ENCODE peak calls at places on chromosomes 11 and 22, in six cellular contexts. One of them, this sample, is unnamed.

GRCh38 chr22:30826670-30827355 is 132.1 kb downstream of the OSBP2 start:
- DNase-seq in OCI-LY7: no peak
- DNase-seq in psoas muscle: no peak
- DNase-seq in gastrocnemius medialis: no peak
- DNase-seq in stomach: peak; percentile 20
- DNase-seq in kidney epithelial cell: no peak
- DNase-seq in this sample: no peak

GRCh38 chr11:77619576-77620198 is 17.9 kb downstream of the CLNS1A start:
- DNase-seq in stomach: no peak
- DNase-seq in psoas muscle: no peak
- DNase-seq in kidney epithelial cell: peak; percentile 19
- DNase-seq in OCI-LY7: peak; percentile 67
- DNase-seq in gastrocnemius medialis: no peak
- DNase-seq in this sample: peak; percentile 66

GRCh38 chr22:39389420-39389819 is 10.2 kb upstream of the TAB1 start:
- DNase-seq in kidney epithelial cell: no peak
- DNase-seq in OCI-LY7: no peak
- DNase-seq in gastrocnemius medialis: no peak
- DNase-seq in stomach: no peak
- DNase-seq in psoas muscle: no peak
- DNase-seq in this sample: no peak

GRCh38 chr11:17931595-17931994 is 81.3 kb downstream of the SERGEF start:
- DNase-seq in stomach: no peak
- DNase-seq in gastrocnemius medialis: no peak
- DNase-seq in kidney epithelial cell: no peak
- DNase-seq in OCI-LY7: no peak
- DNase-seq in psoas muscle: no peak
- DNase-seq in this sample: no peak

GRCh38 chr11:12235945-12236743 is 125.8 kb downstream of the MICAL2 start:
- DNase-seq in psoas muscle: no peak
- DNase-seq in OCI-LY7: peak; percentile 41
- DNase-seq in gastrocnemius medialis: no peak
- DNase-seq in stomach: peak; percentile 44
- DNase-seq in kidney epithelial cell: peak; percentile 81
- DNase-seq in this sample: peak; percentile 78

GRCh38 chr22:27159716-27160295 is 502.4 kb downstream of the MIAT start:
- DNase-seq in psoas muscle: no peak
- DNase-seq in stomach: no peak
- DNase-seq in kidney epithelial cell: no peak
- DNase-seq in OCI-LY7: no peak
- DNase-seq in gastrocnemius medialis: no peak
- DNase-seq in this sample: no peak

GRCh38 chr11:48081151-48082010 is 101.0 kb downstream of the PTPRJ start:
- DNase-seq in gastrocnemius medialis: peak; percentile 86
- DNase-seq in kidney epithelial cell: peak; percentile 77
- DNase-seq in psoas muscle: peak; percentile 86
- DNase-seq in OCI-LY7: peak; percentile 75
- DNase-seq in stomach: no peak
- DNase-seq in this sample: peak; percentile 69

GRCh38 chr11:77199346-77199745 is 71.3 kb downstream of the MYO7A start:
- DNase-seq in stomach: peak; percentile 17
- DNase-seq in gastrocnemius medialis: no peak
- DNase-seq in OCI-LY7: no peak
- DNase-seq in kidney epithelial cell: no peak
- DNase-seq in psoas muscle: no peak
- DNase-seq in this sample: no peak

GRCh38 chr22:41664490-41664889 is 24.2 kb downstream of the SNU13 start:
- DNase-seq in stomach: no peak
- DNase-seq in gastrocnemius medialis: no peak
- DNase-seq in OCI-LY7: no peak
- DNase-seq in psoas muscle: no peak
- DNase-seq in kidney epithelial cell: no peak
- DNase-seq in this sample: no peak

GRCh38 chr11:44456544-44457270 is 108.8 kb upstream of the CD82 start:
- DNase-seq in psoas muscle: no peak
- DNase-seq in stomach: no peak
- DNase-seq in kidney epithelial cell: no peak
- DNase-seq in gastrocnemius medialis: no peak
- DNase-seq in OCI-LY7: no peak
- DNase-seq in this sample: no peak

GRCh38 chr22:42328130-42328821 is 57.8 kb upstream of the TCF20 start:
- DNase-seq in stomach: no peak
- DNase-seq in OCI-LY7: no peak
- DNase-seq in psoas muscle: no peak
- DNase-seq in gastrocnemius medialis: no peak
- DNase-seq in kidney epithelial cell: no peak
- DNase-seq in this sample: no peak

GRCh38 chr11:114121138-114121537 is 61.6 kb downstream of the ZBTB16 start:
- DNase-seq in gastrocnemius medialis: no peak
- DNase-seq in psoas muscle: no peak
- DNase-seq in kidney epithelial cell: no peak
- DNase-seq in stomach: no peak
- DNase-seq in OCI-LY7: no peak
- DNase-seq in this sample: no peak

GRCh38 chr22:46812786-46813185 is 50.3 kb downstream of the TBC1D22A start:
- DNase-seq in stomach: no peak
- DNase-seq in gastrocnemius medialis: no peak
- DNase-seq in OCI-LY7: no peak
- DNase-seq in psoas muscle: no peak
- DNase-seq in kidney epithelial cell: no peak
- DNase-seq in this sample: no peak

GRCh38 chr11:115525600-115526006 is 21.4 kb upstream of the CADM1 start:
- DNase-seq in gastrocnemius medialis: no peak
- DNase-seq in OCI-LY7: no peak
- DNase-seq in kidney epithelial cell: no peak
- DNase-seq in stomach: no peak
- DNase-seq in psoas muscle: no peak
- DNase-seq in this sample: no peak

GRCh38 chr22:38030311-38031133 is 26.7 kb upstream of the PICK1 start:
- DNase-seq in stomach: no peak
- DNase-seq in OCI-LY7: no peak
- DNase-seq in gastrocnemius medialis: no peak
- DNase-seq in psoas muscle: no peak
- DNase-seq in kidney epithelial cell: no peak
- DNase-seq in this sample: no peak
- TF ChIP-seq CTCF in stomach: no peak
- TF ChIP-seq CTCF in OCI-LY7: no peak
- TF ChIP-seq CTCF in gastrocnemius medialis: no peak
- TF ChIP-seq CTCF in psoas muscle: no peak
- TF ChIP-seq CTCF in kidney epithelial cell: no peak
- TF ChIP-seq CTCF in this sample: no peak

DNA sequence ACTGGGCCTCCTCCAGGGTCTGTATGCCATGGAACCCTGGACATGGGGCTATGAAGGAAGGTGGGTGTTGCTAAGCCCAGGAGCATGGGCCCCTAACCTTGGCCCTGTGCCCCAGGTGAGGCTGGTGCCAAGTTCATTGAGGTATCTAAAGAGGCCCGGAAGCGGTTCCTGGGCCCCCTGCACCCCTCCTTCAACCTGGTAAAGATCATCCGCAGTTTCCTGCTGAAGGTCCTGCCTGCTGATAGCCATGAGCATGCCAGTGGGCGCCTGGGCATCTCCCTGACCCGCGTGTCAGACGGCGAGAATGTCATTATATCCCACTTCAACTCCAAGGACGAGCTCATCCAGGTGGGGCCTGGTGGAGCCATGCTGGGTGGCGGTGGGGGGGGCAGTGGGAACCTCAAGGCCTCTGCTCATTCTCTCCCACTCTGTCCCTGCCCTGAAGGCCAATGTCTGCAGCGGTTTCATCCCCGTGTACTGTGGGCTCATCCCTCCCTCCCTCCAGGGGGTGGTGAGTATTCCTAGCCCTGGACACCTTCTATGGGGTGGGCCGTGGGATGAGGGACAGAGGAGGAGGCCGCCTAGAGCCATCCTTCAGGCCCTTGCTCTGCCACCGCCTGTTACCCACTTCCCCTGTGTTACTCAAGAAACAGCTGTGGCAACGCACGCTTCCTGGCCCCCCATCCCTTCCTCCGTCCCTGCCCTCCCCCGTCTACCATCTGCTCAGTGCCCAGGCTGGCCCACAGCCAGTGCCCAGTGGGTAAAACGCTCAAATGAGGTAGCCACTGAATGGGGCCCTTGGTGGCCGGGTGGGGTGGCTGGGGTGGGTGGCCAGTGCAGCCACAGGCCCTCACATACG is 3.0 kb downstream of the PNPLA2 start:
- DNase-seq in gastrocnemius medialis: no peak
- DNase-seq in kidney epithelial cell: no peak
- DNase-seq in psoas muscle: peak; percentile 57
- DNase-seq in OCI-LY7: no peak
- DNase-seq in stomach: no peak
- DNase-seq in this sample: no peak
- H3K4me3 ChIP-seq in gastrocnemius medialis: peak overlapping the region; percentile 68
- H3K4me3 ChIP-seq in kidney epithelial cell: no peak overlapping the region
- H3K4me3 ChIP-seq in psoas muscle: peak overlapping the region; percentile 88
- H3K4me3 ChIP-seq in OCI-LY7: no peak overlapping the region
- H3K4me3 ChIP-seq in stomach: peak overlapping the region; percentile 92
- H3K4me3 ChIP-seq in this sample: no peak overlapping the region

GRCh38 chr22:50238755-50239154 is 6.1 kb downstream of the TUBGCP6 start:
- DNase-seq in gastrocnemius medialis: no peak
- DNase-seq in kidney epithelial cell: no peak
- DNase-seq in stomach: no peak
- DNase-seq in psoas muscle: no peak
- DNase-seq in OCI-LY7: no peak
- DNase-seq in this sample: no peak

GRCh38 chr22:50242406-50242949 is 2.3 kb downstream of the TUBGCP6 start:
- DNase-seq in OCI-LY7: no peak
- DNase-seq in stomach: no peak
- DNase-seq in kidney epithelial cell: no peak
- DNase-seq in gastrocnemius medialis: no peak
- DNase-seq in psoas muscle: no peak
- DNase-seq in this sample: no peak

GRCh38 chr22:50232481-50233151 is 12.2 kb downstream of the TUBGCP6 start:
- DNase-seq in OCI-LY7: no peak
- DNase-seq in kidney epithelial cell: no peak
- DNase-seq in stomach: no peak
- DNase-seq in gastrocnemius medialis: no peak
- DNase-seq in psoas muscle: no peak
- DNase-seq in this sample: no peak

GRCh38 chr22:50233223-50233622 is 11.6 kb downstream of the TUBGCP6 start:
- DNase-seq in OCI-LY7: no peak
- DNase-seq in psoas muscle: no peak
- DNase-seq in kidney epithelial cell: no peak
- DNase-seq in gastrocnemius medialis: no peak
- DNase-seq in stomach: no peak
- DNase-seq in this sample: no peak

GRCh38 chr22:50236731-50237409 is 8.0 kb downstream of the TUBGCP6 start:
- DNase-seq in psoas muscle: no peak
- DNase-seq in OCI-LY7: peak; percentile 51
- DNase-seq in kidney epithelial cell: no peak
- DNase-seq in gastrocnemius medialis: no peak
- DNase-seq in stomach: no peak
- DNase-seq in this sample: peak; percentile 44
- TF ChIP-seq CTCF in psoas muscle: peak; percentile 14
- TF ChIP-seq CTCF in OCI-LY7: peak; percentile 76
- TF ChIP-seq CTCF in kidney epithelial cell: peak; percentile 54
- TF ChIP-seq CTCF in gastrocnemius medialis: no peak
- TF ChIP-seq CTCF in stomach: no peak
- TF ChIP-seq CTCF in this sample: peak; percentile 46

DNA sequence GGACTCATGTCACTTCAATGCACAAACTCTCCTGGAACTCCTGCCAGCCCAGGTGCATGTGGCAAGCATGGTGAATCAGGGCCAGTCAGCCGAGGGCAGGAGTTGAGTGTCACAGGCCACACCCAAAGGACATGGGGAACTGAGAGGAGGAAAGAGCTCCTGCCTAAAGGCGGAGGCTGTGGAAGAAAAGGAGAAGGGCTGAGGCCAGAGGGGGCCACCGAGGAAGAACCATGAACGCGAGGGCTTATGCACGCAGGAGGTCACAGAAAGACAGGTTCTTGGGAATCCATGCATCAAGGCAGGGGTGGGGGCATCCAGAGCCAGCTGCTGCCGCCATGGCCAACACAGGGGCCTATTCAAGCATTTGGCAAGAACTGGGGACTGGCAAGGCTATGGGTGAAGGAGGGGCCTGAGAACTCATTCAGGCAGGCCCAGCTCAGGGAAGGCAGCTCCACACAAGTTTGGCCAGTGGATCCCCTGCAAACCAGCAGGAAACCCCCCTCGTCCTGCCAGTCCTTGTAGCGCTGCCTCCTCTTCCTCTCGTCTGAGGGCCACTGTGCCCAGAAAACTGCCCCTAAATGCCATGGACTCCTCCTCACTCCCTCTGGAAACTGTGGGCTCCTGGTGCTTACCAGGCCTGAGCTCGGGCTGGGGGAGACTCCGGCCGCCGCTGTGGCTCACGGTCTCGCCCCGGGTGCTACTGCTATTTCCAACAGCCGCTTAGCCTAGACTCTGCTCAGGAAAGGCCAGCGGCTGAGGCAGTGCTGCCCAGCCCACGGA is 15.4 kb downstream of the PPM1F start:
- DNase-seq in kidney epithelial cell: no peak
- DNase-seq in OCI-LY7: no peak
- DNase-seq in psoas muscle: peak; percentile 53
- DNase-seq in gastrocnemius medialis: peak; percentile 58
- DNase-seq in stomach: peak; percentile 62
- DNase-seq in this sample: no peak
- H3K4me3 ChIP-seq in kidney epithelial cell: no peak overlapping the region
- H3K4me3 ChIP-seq in OCI-LY7: no peak overlapping the region
- H3K4me3 ChIP-seq in psoas muscle: peak overlapping the region; percentile 59
- H3K4me3 ChIP-seq in gastrocnemius medialis: peak overlapping the region; percentile 61
- H3K4me3 ChIP-seq in stomach: peak overlapping the region; percentile 61
- H3K4me3 ChIP-seq in this sample: peak overlapping the region; percentile 60

DNA sequence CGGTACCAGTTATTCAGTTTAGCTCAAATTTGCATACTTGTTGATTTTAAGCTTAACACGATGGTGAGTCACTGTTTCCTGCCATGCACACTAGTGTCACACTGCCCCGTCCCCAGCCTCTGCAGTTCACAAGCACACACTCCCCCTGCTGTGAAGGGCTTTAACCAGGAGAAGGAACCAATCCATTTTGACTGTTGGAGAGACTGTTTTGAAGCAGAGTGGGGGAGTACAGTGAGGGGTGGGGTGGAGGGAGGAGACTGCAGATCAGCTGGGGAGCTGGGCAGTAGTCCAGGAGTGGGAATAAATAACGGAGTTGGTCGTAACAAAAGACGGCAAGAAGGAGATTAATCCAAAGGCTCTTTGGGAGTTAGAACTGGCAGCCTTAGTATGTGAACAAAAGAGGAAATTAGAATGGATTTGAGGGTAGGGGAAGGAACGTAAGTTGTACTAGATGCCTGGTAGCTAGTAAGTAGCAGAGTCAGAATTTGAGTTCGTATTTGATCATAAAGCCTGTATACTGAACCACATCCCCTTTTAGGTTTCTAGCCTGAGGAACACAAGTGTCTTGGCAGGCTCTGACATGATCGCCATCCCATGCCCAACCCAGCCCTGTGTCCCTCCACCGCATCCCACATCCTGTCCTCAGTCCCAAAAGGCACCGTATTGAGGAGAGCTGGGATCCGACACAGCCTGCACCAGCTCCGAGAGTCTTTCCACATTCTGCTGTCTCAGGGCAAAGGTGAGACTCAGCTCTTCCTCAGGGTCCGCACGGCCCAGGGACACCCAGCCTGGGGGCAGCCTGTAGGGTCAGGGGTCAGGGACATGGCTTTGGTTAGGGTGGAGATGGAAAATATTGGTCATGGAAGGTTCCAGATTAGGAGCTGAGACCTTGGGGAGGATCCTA is 853 bp downstream of the TPP1 start:
- DNase-seq in OCI-LY7: peak; percentile 12
- DNase-seq in stomach: peak; percentile 49
- DNase-seq in gastrocnemius medialis: no peak
- DNase-seq in psoas muscle: no peak
- DNase-seq in kidney epithelial cell: no peak
- DNase-seq in this sample: peak; percentile 87
- TF ChIP-seq CTCF in OCI-LY7: no peak
- TF ChIP-seq CTCF in stomach: no peak
- TF ChIP-seq CTCF in gastrocnemius medialis: no peak
- TF ChIP-seq CTCF in psoas muscle: no peak
- TF ChIP-seq CTCF in kidney epithelial cell: no peak
- TF ChIP-seq CTCF in this sample: peak; percentile 16

GRCh38 chr22:24207264-24208011 is 26.2 kb downstream of the SUSD2 start:
- DNase-seq in kidney epithelial cell: no peak
- DNase-seq in psoas muscle: no peak
- DNase-seq in gastrocnemius medialis: no peak
- DNase-seq in stomach: no peak
- DNase-seq in OCI-LY7: no peak
- DNase-seq in this sample: peak; percentile 33
- H3K4me3 ChIP-seq in kidney epithelial cell: no peak overlapping the region
- H3K4me3 ChIP-seq in psoas muscle: no peak overlapping the region
- H3K4me3 ChIP-seq in gastrocnemius medialis: no peak overlapping the region
- H3K4me3 ChIP-seq in stomach: no peak overlapping the region
- H3K4me3 ChIP-seq in OCI-LY7: no peak overlapping the region
- H3K4me3 ChIP-seq in this sample: no peak overlapping the region